ENCODE peak calls at places on chromosome 10, in eight cellular contexts. Z, V, D, L, N, R, O and Y are unnamed samples.

GRCh38 chr10:67036808-67037207 is 111.0 kb downstream of the LRRTM3 start:
- DNase-seq in Z (no peak), V (no peak), D (no peak), L (no peak), N (no peak), R (no peak), O (no peak), Y (no peak)

GRCh38 chr10:122740640-122741039 is 41.0 kb upstream of the C10orf120 start:
- DNase-seq in Z (no peak), V (no peak), D (no peak), L (no peak), N (no peak), R (no peak), O (no peak), Y (no peak)

GRCh38 chr10:86951184-86951761 is 6.1 kb downstream of the MMRN2 start:
- DNase-seq in Z (peak; percentile 39), V (no peak), D (no peak), L (no peak), N (no peak), R (no peak), O (no peak), Y (no peak)

GRCh38 chr10:99370993-99371392 is 41.8 kb downstream of the CNNM1 start:
- DNase-seq in Z (no peak), V (no peak), D (no peak), L (no peak), N (no peak), R (peak; percentile 36), O (no peak), Y (no peak)

GRCh38 chr10:100729877-100730738 is 15.3 kb upstream of the PAX2 start:
- DNase-seq in Z (peak; percentile 54), V (no peak), D (no peak), L (no peak), N (no peak), R (no peak), O (no peak), Y (no peak)

GRCh38 chr10:127849896-127850295 is 42.8 kb downstream of the CLRN3 start:
- DNase-seq in Z (no peak), V (no peak), D (no peak), L (no peak), N (no peak), R (no peak), O (no peak), Y (no peak)

GRCh38 chr10:132519382-132520146 is 18.0 kb upstream of the INPP5A start:
- DNase-seq in Z (peak; percentile 67), V (no peak), D (no peak), L (no peak), N (no peak), R (no peak), O (no peak), Y (peak; percentile 31)

GRCh38 chr10:104347295-104348045 is 6.2 kb upstream of the CFAP58 start:
- DNase-seq in Z (no peak), V (no peak), D (no peak), L (no peak), N (no peak), R (no peak), O (no peak), Y (no peak)

GRCh38 chr10:69025370-69025896 is 36.8 kb downstream of the KIFBP start:
- DNase-seq in Z (no peak), V (no peak), D (no peak), L (no peak), N (no peak), R (no peak), O (no peak), Y (no peak)

GRCh38 chr10:56316603-56317002 is 44.5 kb downstream of the ZWINT start:
- DNase-seq in Z (no peak), V (no peak), D (no peak), L (no peak), N (no peak), R (no peak), O (no peak), Y (no peak)

GRCh38 chr10:74437822-74438221 is 286.8 kb downstream of the ADK start:
- DNase-seq in Z (no peak), V (no peak), D (no peak), L (peak; percentile 15), N (no peak), R (no peak), O (no peak), Y (no peak)

GRCh38 chr10:48444861-48445841 is 138.7 kb downstream of the MAPK8 start:
- DNase-seq in Z (peak; percentile 58), V (no peak), D (no peak), L (no peak), N (no peak), R (no peak), O (no peak), Y (no peak)

GRCh38 chr10:32795598-32796183 is 162.3 kb downstream of the ITGB1 start:
- DNase-seq in Z (no peak), V (peak; percentile 28), D (no peak), L (no peak), N (no peak), R (peak; percentile 55), O (no peak), Y (no peak)

GRCh38 chr10:86592413-86592812 is 61.9 kb upstream of the OPN4 start:
- DNase-seq in Z (no peak), V (no peak), D (no peak), L (no peak), N (no peak), R (no peak), O (no peak), Y (no peak)

GRCh38 chr10:71075759-71076472 is 136.5 kb upstream of the UNC5B start:
- DNase-seq in Z (peak; percentile 44), V (no peak), D (no peak), L (no peak), N (no peak), R (no peak), O (no peak), Y (no peak)

GRCh38 chr10:61974611-61975010 is 73.1 kb downstream of the ARID5B start:
- DNase-seq in Z (no peak), V (no peak), D (no peak), L (peak; percentile 38), N (no peak), R (peak; percentile 78), O (peak; percentile 69), Y (peak; percentile 47)

GRCh38 chr10:126227762-126228134 is 160.5 kb downstream of the ADAM12 start:
- DNase-seq in Z (no peak), V (no peak), D (no peak), L (peak; percentile 30), N (no peak), R (no peak), O (no peak), Y (no peak)

GRCh38 chr10:21337171-21337792 is 188.2 kb downstream of the SKIDA1 start:
- DNase-seq in Z (no peak), V (no peak), D (no peak), L (no peak), N (no peak), R (no peak), O (no peak), Y (no peak)

GRCh38 chr10:21340341-21340740 is 185.1 kb downstream of the SKIDA1 start:
- DNase-seq in Z (peak; percentile 23), V (no peak), D (no peak), L (no peak), N (no peak), R (no peak), O (no peak), Y (no peak)

GRCh38 chr10:21330628-21331020 is 194.9 kb downstream of the SKIDA1 start:
- DNase-seq in Z (no peak), V (no peak), D (no peak), L (no peak), N (no peak), R (peak; percentile 97), O (no peak), Y (no peak)

GRCh38 chr10:21334891-21335696 is 190.4 kb downstream of the SKIDA1 start:
- DNase-seq in Z (no peak), V (no peak), D (no peak), L (no peak), N (no peak), R (peak; percentile 86), O (no peak), Y (peak; percentile 65)

DNA sequence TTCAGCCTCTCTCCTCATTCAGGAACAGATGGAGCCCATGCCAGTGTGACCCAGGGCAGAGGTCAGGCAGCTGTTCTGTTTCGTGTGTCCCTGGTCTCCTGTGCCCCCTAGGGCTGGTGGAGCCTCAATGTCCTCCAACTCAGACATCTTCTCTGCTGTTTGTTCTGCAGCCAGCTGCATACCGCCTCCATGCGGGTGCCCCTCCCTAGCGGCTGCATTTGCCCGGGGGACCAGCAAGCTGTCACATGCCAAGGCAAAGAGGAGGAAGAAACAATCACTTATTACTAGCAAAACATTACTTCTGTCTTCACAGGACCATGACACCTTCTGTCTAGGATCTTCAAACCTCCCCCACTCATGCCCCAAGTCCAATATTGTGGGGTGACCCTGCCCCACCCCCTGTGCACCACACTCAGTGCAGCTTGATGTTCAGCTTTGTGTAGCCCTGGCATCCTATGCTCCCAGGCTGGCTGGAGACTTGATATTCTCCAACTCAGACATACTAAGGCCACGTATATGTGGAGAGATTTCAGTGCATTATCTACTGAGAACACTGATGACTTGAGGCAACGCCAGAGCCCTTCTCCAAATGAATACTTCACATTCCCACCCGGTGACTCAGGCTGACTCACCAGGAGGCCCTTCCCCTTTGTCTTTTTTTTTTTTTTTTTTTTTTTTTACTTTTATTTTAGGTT is 188.9 kb downstream of the SKIDA1 start:
- DNase-seq in Z (no peak), V (no peak), D (no peak), L (peak; percentile 91), N (no peak), R (peak; percentile 93), O (no peak), Y (peak; percentile 72)
- TF ChIP-seq CTCF in Z (no peak), V (no peak), D (no peak), L (no peak), N (no peak), R (peak; percentile 20), O (no peak), Y (no peak)

GRCh38 chr10:102281103-102281502 is 35.8 kb downstream of the GBF1 start:
- DNase-seq in Z (no peak), V (no peak), D (no peak), L (peak; percentile 8), N (no peak), R (no peak), O (no peak), Y (no peak)
- H3K27ac ChIP-seq in Z (peak overlapping the region; percentile 45), V (no peak overlapping the region), D (no peak overlapping the region), L (no peak overlapping the region), N (no peak overlapping the region), R (peak overlapping the region; percentile 40), O (no peak overlapping the region), Y (peak overlapping the region; percentile 21)

GRCh38 chr10:7551891-7552731 is 114.7 kb downstream of the ITIH5 start:
- DNase-seq in Z (no peak), V (no peak), D (no peak), L (no peak), N (no peak), R (no peak), O (peak; percentile 24), Y (no peak)
- TF ChIP-seq CTCF in Z (no peak), V (no peak), D (no peak), L (no peak), N (no peak), R (no peak), O (no peak), Y (no peak)

GRCh38 chr10:72162978-72163377 is 52.8 kb upstream of the ANAPC16 start:
- DNase-seq in Z (no peak), V (no peak), D (no peak), L (no peak), N (no peak), R (peak; percentile 28), O (no peak), Y (no peak)
- H3K27ac ChIP-seq in Z (no peak overlapping the region), V (peak overlapping the region; percentile 65), D (no peak overlapping the region), L (no peak overlapping the region), N (no peak overlapping the region), R (no peak overlapping the region), O (no peak overlapping the region), Y (no peak overlapping the region)

GRCh38 chr10:51892965-51893658 is 193.7 kb upstream of the CSTF2T start:
- DNase-seq in Z (no peak), V (no peak), D (no peak), L (no peak), N (no peak), R (peak; percentile 18), O (no peak), Y (no peak)
- TF ChIP-seq CTCF in Z (peak; percentile 15), V (peak; percentile 38), D (no peak), L (no peak), N (no peak), R (peak; percentile 9), O (no peak), Y (no peak)